ENCODE peak calls at places on chromosome 11, in seven cellular contexts. B is CD4-positive, alpha-beta memory T cell; T is tibial artery; U is ovary; F is NT2/D1; R is SK-N-SH; H is heart left ventricle. Q is an unnamed sample. For H3K36me3, H3K4me1 and H3K9me3, the result is how much of the 10 kb centered on the place peaks cover.

GRCh38 chr11:61910473-61911123 is 6.8 kb downstream of the RAB3IL1 start:
- DNase-seq in B (no peak), R (peak), T (no peak), F (no peak), U (peak), H (no peak), Q (peak)

GRCh38 chr11:45803981-45804805 is 756 bp upstream of the SLC35C1 start:
- DNase-seq in U (peak), F (peak), H (peak), R (peak), B (peak), T (peak), Q (peak)

GRCh38 chr11:128453444-128454336 is 133.7 kb downstream of the ETS1 start:
- DNase-seq in H (peak), B (no peak), T (peak), U (peak), F (no peak), R (no peak), Q (no peak)

GRCh38 chr11:108009497-108010360 is 1.0 kb downstream of the CUL5 start:
- DNase-seq in F (no peak), R (peak), U (no peak), H (no peak), B (no peak), T (no peak), Q (no peak)

GRCh38 chr11:64639885-64640284 is 48.9 kb downstream of the SLC22A12 start:
- DNase-seq in U (no peak), B (no peak), T (no peak), R (no peak), F (no peak), H (no peak), Q (no peak)

GRCh38 chr11:28703371-28703770 is 595.2 kb downstream of the METTL15 start:
- DNase-seq in U (no peak), R (no peak), B (no peak), H (no peak), T (no peak), F (no peak), Q (no peak)

GRCh38 chr11:81104051-81104450 is 1629.6 kb downstream of the FAM181B start:
- DNase-seq in B (no peak), T (no peak), U (no peak), H (no peak), F (no peak), R (no peak), Q (no peak)

GRCh38 chr11:7257744-7258143 is 6.0 kb downstream of the SYT9 start:
- DNase-seq in U (no peak), B (no peak), H (no peak), R (no peak), T (no peak), F (no peak), Q (no peak)

GRCh38 chr11:61960532-61960931 is 6.9 kb downstream of the FTH1 start:
- DNase-seq in R (no peak), U (peak), H (no peak), F (no peak), T (peak), B (no peak), Q (no peak)

GRCh38 chr11:35412285-35412684 is 7.1 kb downstream of the SLC1A2 start:
- DNase-seq in H (no peak), R (peak), U (no peak), B (no peak), T (no peak), F (no peak), Q (no peak)

GRCh38 chr11:72971611-72972010 is 157.4 kb downstream of the ATG16L2 start:
- DNase-seq in H (no peak), R (no peak), U (no peak), T (no peak), B (no peak), F (no peak), Q (no peak)

DNA sequence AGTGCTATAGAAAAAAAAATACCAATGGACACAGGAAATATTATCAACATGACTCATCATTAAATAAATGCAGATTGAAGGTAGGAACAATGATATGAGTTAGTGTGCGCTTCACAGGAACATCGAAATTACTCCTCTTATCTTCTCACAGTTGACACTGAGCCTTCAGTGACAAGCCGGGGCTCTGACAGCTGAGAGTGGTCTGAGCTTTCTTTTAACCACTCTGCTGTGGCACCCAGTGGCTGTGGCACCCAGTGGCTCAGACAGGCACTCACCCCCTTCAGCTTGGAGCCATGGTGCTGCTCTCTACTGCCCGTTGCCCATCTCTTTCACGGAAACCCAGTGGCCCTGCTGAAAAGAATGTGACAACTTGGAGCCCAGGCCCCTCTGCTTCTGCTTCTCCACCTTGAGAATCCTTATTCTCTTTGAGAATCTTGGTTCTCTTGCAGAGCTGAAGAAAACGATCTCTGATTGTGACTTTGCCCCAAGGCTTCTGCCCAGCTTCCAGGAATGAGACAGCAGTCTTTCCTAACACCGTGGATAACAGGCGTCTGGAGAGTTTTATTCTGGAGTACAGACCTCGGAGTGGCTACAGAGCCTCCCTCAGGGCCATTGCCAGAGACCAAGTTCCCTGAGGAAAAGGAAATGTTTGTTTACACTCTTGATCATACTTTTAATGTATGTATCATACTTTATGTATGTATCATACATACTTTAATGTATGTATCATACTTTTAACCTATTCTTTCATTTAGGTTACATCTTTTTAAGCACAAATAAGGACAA is 37.1 kb upstream of the OR8B8 start:
- DNase-seq in B (no peak), U (no peak), R (no peak), T (no peak), H (no peak), F (no peak), Q (no peak)
- H3K36me3 ChIP-seq in B (under half), U (under half), R (under half), T (under half), H (under half), F (under half), Q (under half)

GRCh38 chr11:69012092-69013008 is 696 bp downstream of the MRGPRF start:
- DNase-seq in H (no peak), F (no peak), R (peak), U (peak), B (no peak), T (no peak), Q (peak)
- H3K4me1 ChIP-seq in H (half or more), F (under half), R (under half), U (under half), B (under half), T (under half), Q (under half)

GRCh38 chr11:76237041-76237649 is 30.8 kb upstream of the WNT11 start:
- DNase-seq in T (no peak), R (no peak), B (no peak), F (no peak), H (no peak), U (no peak), Q (no peak)
- H3K9me3 ChIP-seq in T (under half), R (under half), B (under half), F (under half), H (under half), U (under half), Q (under half)

GRCh38 chr11:20089357-20089756 is 70.9 kb downstream of the DBX1 start:
- DNase-seq in H (no peak), U (no peak), R (no peak), F (no peak), T (no peak), B (no peak), Q (no peak)
- H3K36me3 ChIP-seq in H (half or more), U (under half), R (half or more), F (half or more), T (under half), B (under half), Q (under half)

GRCh38 chr11:78189851-78190250 is 1.1 kb downstream of the USP35 start:
- DNase-seq in U (no peak), H (no peak), R (no peak), F (no peak), T (peak), B (no peak), Q (no peak)
- H3K4me1 ChIP-seq in U (under half), H (under half), R (under half), F (under half), T (under half), B (under half), Q (half or more)

GRCh38 chr11:85236211-85236610 is 390.9 kb downstream of the DLG2 start:
- DNase-seq in U (no peak), F (peak), T (no peak), B (no peak), R (no peak), H (no peak), Q (no peak)
- H3K9me3 ChIP-seq in U (under half), F (under half), T (under half), B (under half), R (under half), H (under half), Q (under half)

GRCh38 chr11:44149651-44150050 is 54.2 kb downstream of the EXT2 start:
- DNase-seq in H (no peak), F (no peak), R (no peak), U (no peak), B (no peak), T (no peak), Q (no peak)

GRCh38 chr11:44145011-44145777 is 49.7 kb downstream of the EXT2 start:
- DNase-seq in H (no peak), T (no peak), F (no peak), B (no peak), R (no peak), U (no peak), Q (no peak)

GRCh38 chr11:44150395-44150794 is 54.9 kb downstream of the EXT2 start:
- DNase-seq in H (no peak), T (no peak), R (no peak), B (no peak), F (no peak), U (no peak), Q (no peak)

GRCh38 chr11:44146931-44147330 is 51.5 kb downstream of the EXT2 start:
- DNase-seq in T (no peak), F (no peak), R (no peak), B (no peak), U (no peak), H (no peak), Q (no peak)

GRCh38 chr11:44147751-44148150 is 52.3 kb downstream of the EXT2 start:
- DNase-seq in F (no peak), R (no peak), T (no peak), B (no peak), U (no peak), H (no peak), Q (no peak)
- H3K36me3 ChIP-seq in F (under half), R (under half), T (under half), B (under half), U (under half), H (under half), Q (under half)